ENCODE peak calls at places on chromosomes 3 and 15, in seven cellular contexts. B, F, D, M, L, C and X are unnamed samples.

GRCh38 chr3:158896729-158897128 is 94.9 kb downstream of the MFSD1 start:
- DNase-seq in F (no peak), C (no peak), M (no peak), L (no peak), D (no peak), B (no peak), X (no peak)

GRCh38 chr3:110457508-110457907 is 614.1 kb upstream of the NECTIN3 start:
- DNase-seq in B (no peak), D (no peak), M (no peak), L (no peak), F (no peak), C (no peak), X (no peak)

GRCh38 chr3:141452045-141452444 is 34.8 kb upstream of the RASA2 start:
- DNase-seq in C (peak; percentile 26), M (peak; percentile 64), F (peak; percentile 86), D (no peak), B (peak; percentile 88), L (peak; percentile 47), X (no peak)

GRCh38 chr3:180934638-180935037 is 22.2 kb downstream of the FXR1 start:
- DNase-seq in B (no peak), F (no peak), C (no peak), D (no peak), M (no peak), L (no peak), X (no peak)

GRCh38 chr3:40387001-40387894 is at the start of gene ENTPD3:
- DNase-seq in M (peak; percentile 59), F (peak; percentile 21), B (no peak), L (no peak), D (no peak), C (peak; percentile 45), X (no peak)

GRCh38 chr15:61003683-61004299 is 225.3 kb downstream of the RORA start:
- DNase-seq in B (no peak), F (peak; percentile 8), D (no peak), M (no peak), C (no peak), L (no peak), X (no peak)

GRCh38 chr3:71930056-71930991 is 145.4 kb upstream of the PROK2 start:
- DNase-seq in D (no peak), F (peak; percentile 90), L (no peak), M (peak; percentile 59), B (peak; percentile 81), C (peak; percentile 13), X (no peak)

GRCh38 chr3:11323827-11324226 is 51.6 kb downstream of the ATG7 start:
- DNase-seq in B (peak; percentile 36), D (no peak), C (no peak), M (no peak), F (no peak), L (no peak), X (no peak)

GRCh38 chr3:21942328-21942727 is 191.3 kb upstream of the ZNF385D start:
- DNase-seq in L (peak; percentile 39), F (peak; percentile 49), C (no peak), B (peak; percentile 43), D (no peak), M (no peak), X (no peak)

GRCh38 chr3:128317101-128317697 is 149.5 kb downstream of the DNAJB8 start:
- DNase-seq in L (no peak), M (no peak), D (no peak), C (no peak), B (no peak), F (no peak), X (no peak)

GRCh38 chr3:124107074-124107473 is 115.2 kb upstream of the ROPN1 start:
- DNase-seq in B (no peak), C (no peak), L (no peak), M (no peak), D (no peak), F (no peak), X (no peak)

GRCh38 chr15:59941612-59942011 is 62.5 kb upstream of the FOXB1 start:
- DNase-seq in C (no peak), D (no peak), F (no peak), M (no peak), B (no peak), L (no peak), X (no peak)

GRCh38 chr3:129892857-129893615 is 475 bp downstream of the TMCC1 start:
- DNase-seq in F (peak; percentile 5), B (no peak), D (peak; percentile 66), C (peak; percentile 66), L (no peak), M (peak; percentile 89), X (peak; percentile 76)

GRCh38 chr3:156840826-156841689 is 14.9 kb downstream of the LEKR1 start:
- DNase-seq in F (no peak), C (no peak), D (no peak), B (no peak), L (no peak), M (no peak), X (no peak)

GRCh38 chr3:183478501-183478900 is 50.1 kb upstream of the MCF2L2 start:
- DNase-seq in F (no peak), C (no peak), L (no peak), B (no peak), D (no peak), M (no peak), X (no peak)

GRCh38 chr3:5298453-5298852 is 110.9 kb downstream of the EDEM1 start:
- DNase-seq in F (no peak), M (peak; percentile 66), L (no peak), B (no peak), C (no peak), D (no peak), X (no peak)

GRCh38 chr3:100797921-100798491 is 88.7 kb downstream of the TFG start:
- DNase-seq in D (no peak), L (no peak), B (no peak), F (no peak), C (no peak), M (no peak), X (no peak)

DNA sequence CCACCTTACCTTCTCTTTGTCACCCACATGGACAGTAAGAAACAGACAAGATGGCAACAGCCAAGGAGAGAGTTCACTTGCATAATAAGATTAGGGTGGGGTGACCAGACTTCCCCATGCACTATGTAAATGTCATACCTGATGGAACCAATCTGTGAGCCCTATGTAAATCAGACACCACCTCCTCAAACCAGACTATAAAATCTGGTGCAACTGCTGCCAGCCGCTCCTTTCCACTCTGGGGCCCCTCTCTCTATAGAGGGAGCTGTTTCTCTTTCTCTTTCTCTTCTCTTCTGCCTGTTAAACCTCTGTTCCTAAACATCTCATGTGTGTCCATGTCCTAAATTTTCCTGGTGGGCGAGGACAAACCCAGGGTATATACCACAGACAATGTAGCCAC is 405.5 kb upstream of the CNTN4 start:
- DNase-seq in M (no peak), D (no peak), B (no peak), C (no peak), F (no peak), L (no peak), X (no peak)
- TF ChIP-seq CTCF in M (no peak), D (no peak), B (no peak), C (no peak), F (no peak), L (no peak), X (no peak)

GRCh38 chr3:53919741-53920140 is 28.1 kb upstream of the SELENOK start:
- DNase-seq in B (no peak), C (no peak), D (no peak), M (no peak), F (no peak), L (no peak), X (no peak)

DNA sequence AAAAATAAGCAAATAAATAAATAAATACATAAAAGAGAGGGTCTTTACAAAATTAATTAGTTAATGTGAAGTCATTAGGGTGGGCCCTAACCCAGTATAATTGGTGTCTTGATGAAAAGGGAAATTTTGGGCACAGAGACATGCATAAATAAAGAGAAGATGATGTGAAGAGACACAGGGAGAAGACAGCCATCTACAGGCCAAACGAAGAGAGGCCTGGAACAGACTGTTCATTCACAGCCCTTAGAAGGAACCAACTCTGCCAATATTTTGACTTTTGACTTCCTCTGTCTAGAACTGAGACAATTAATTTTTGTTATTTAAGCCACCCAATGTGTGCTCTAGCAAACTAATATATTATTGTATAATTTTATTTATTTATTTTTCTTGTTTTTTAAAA is 29.6 kb upstream of the SELENOK start:
- DNase-seq in M (peak; percentile 25), C (no peak), F (peak; percentile 48), L (no peak), D (no peak), B (peak; percentile 43), X (no peak)
- TF ChIP-seq CTCF in M (peak; percentile 39), C (no peak), F (peak; percentile 56), L (peak; percentile 36), D (peak; percentile 52), B (peak; percentile 34), X (no peak)

DNA sequence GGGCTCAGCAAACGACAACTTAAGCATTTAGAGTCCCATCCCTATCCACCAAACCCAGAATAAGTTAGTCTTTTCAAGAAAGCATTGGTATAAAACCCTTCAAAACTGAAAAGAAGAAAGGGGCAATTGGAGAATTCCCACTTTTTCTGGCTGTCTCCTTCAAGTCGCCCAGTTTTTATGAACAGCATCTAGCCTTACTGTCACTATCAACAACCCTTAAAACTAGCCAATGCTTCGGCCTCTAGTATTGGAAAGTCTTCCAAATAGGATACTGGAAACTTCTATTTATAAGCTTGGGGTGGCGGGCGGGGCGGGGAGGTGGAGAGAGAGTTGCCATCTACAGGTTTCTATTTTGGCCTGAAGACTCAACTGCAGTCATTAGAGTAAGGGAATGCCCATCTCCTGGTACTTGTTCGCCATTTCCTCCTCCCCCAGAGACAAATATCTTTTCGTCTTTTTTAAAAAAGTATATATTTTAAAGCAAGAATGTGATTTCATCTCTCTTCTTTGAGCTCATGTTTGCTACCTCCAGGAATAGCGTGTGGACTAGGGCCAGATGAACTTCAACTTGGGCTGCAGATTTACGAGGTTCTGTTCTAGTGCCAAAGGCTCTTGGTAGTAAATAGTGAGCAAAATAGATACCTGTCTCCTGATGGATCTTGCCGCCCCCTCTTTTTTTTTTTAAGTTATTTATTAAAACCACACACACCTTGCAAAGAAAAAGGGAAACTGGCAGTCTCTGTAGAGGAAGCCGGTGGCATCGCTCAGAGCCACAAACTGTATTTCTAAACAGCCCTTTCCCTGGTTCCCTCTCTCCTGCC is 2.7 kb downstream of the BCL6 start:
- DNase-seq in F (peak; percentile 48), D (peak; percentile 41), B (peak; percentile 52), M (no peak), C (no peak), L (no peak), X (no peak)
- TF ChIP-seq CTCF in F (no peak), D (no peak), B (no peak), M (no peak), C (no peak), L (peak; percentile 76), X (peak; percentile 47)

DNA sequence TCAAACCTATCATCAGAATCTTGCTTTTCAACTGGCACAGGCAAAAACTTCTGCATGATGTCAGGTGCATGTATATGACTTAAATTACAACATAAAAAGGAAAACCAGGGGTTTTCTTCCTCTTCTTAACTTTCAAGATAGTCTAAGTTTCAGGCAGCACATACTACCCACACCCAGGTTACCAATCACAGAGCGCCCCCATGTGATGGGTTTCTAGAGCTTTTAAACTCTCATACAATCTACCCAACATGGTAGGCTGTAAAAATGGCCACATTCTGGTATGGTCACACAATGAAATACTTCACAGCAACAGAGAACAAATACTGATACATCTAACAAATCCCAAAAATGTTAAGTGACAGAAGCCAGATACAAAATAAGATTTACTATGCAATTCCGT is 7.4 kb downstream of the MESD start:
- DNase-seq in C (no peak), D (no peak), B (no peak), L (no peak), F (no peak), M (peak; percentile 59), X (no peak)
- TF ChIP-seq CTCF in C (no peak), D (no peak), B (no peak), L (peak; percentile 25), F (no peak), M (peak; percentile 38), X (no peak)